ENCODE peak calls at places on chromosomes 4 and X, in five cellular contexts. One of them, this sample, is unnamed.

GRCh38 chr4:152327606-152328453 is 208.1 kb downstream of the FBXW7 start:
- DNase-seq in stomach: no peak
- DNase-seq in upper lobe of right lung: no peak
- DNase-seq in HFF-Myc: no peak
- DNase-seq in choroid plexus epithelial cell: no peak
- DNase-seq in this sample: no peak

GRCh38 chr4:92791876-92792490 is 488.2 kb downstream of the GRID2 start:
- DNase-seq in stomach: no peak
- DNase-seq in upper lobe of right lung: no peak
- DNase-seq in HFF-Myc: no peak
- DNase-seq in choroid plexus epithelial cell: no peak
- DNase-seq in this sample: no peak

GRCh38 chr4:113758361-113758760 is 3.2 kb downstream of the CAMK2D start:
- DNase-seq in stomach: no peak
- DNase-seq in upper lobe of right lung: no peak
- DNase-seq in HFF-Myc: peak
- DNase-seq in choroid plexus epithelial cell: peak
- DNase-seq in this sample: no peak

GRCh38 chrX:150842198-150842553 is 56.3 kb downstream of the CD99L2 start:
- DNase-seq in stomach: no peak
- DNase-seq in upper lobe of right lung: no peak
- DNase-seq in HFF-Myc: no peak
- DNase-seq in choroid plexus epithelial cell: no peak
- DNase-seq in this sample: no peak

GRCh38 chr4:169621754-169622481 is 1.5 kb downstream of the CLCN3 start:
- DNase-seq in stomach: no peak
- DNase-seq in upper lobe of right lung: no peak
- DNase-seq in HFF-Myc: no peak
- DNase-seq in choroid plexus epithelial cell: peak
- DNase-seq in this sample: no peak

GRCh38 chrX:31223817-31224216 is 152.0 kb upstream of the FTHL17 start:
- DNase-seq in stomach: no peak
- DNase-seq in upper lobe of right lung: no peak
- DNase-seq in HFF-Myc: no peak
- DNase-seq in choroid plexus epithelial cell: peak
- DNase-seq in this sample: no peak

GRCh38 chr4:68808060-68808459 is 7.7 kb upstream of the UGT2B10 start:
- DNase-seq in stomach: no peak
- DNase-seq in upper lobe of right lung: no peak
- DNase-seq in HFF-Myc: no peak
- DNase-seq in choroid plexus epithelial cell: no peak
- DNase-seq in this sample: no peak

GRCh38 chr4:156829194-156829593 is 142.4 kb downstream of the PDGFC start:
- DNase-seq in stomach: no peak
- DNase-seq in upper lobe of right lung: no peak
- DNase-seq in HFF-Myc: no peak
- DNase-seq in choroid plexus epithelial cell: peak
- DNase-seq in this sample: no peak

GRCh38 chrX:119398587-119398973 is 556 bp upstream of the SLC25A43 start:
- DNase-seq in stomach: no peak
- DNase-seq in upper lobe of right lung: no peak
- DNase-seq in HFF-Myc: no peak
- DNase-seq in choroid plexus epithelial cell: no peak
- DNase-seq in this sample: no peak

GRCh38 chr4:71187399-71188196 is 151.2 kb upstream of the SLC4A4 start:
- DNase-seq in stomach: peak
- DNase-seq in upper lobe of right lung: peak
- DNase-seq in HFF-Myc: no peak
- DNase-seq in choroid plexus epithelial cell: no peak
- DNase-seq in this sample: no peak

GRCh38 chr4:182832352-182833120 is 84.7 kb downstream of the DCTD start:
- DNase-seq in stomach: no peak
- DNase-seq in upper lobe of right lung: no peak
- DNase-seq in HFF-Myc: no peak
- DNase-seq in choroid plexus epithelial cell: no peak
- DNase-seq in this sample: no peak

DNA sequence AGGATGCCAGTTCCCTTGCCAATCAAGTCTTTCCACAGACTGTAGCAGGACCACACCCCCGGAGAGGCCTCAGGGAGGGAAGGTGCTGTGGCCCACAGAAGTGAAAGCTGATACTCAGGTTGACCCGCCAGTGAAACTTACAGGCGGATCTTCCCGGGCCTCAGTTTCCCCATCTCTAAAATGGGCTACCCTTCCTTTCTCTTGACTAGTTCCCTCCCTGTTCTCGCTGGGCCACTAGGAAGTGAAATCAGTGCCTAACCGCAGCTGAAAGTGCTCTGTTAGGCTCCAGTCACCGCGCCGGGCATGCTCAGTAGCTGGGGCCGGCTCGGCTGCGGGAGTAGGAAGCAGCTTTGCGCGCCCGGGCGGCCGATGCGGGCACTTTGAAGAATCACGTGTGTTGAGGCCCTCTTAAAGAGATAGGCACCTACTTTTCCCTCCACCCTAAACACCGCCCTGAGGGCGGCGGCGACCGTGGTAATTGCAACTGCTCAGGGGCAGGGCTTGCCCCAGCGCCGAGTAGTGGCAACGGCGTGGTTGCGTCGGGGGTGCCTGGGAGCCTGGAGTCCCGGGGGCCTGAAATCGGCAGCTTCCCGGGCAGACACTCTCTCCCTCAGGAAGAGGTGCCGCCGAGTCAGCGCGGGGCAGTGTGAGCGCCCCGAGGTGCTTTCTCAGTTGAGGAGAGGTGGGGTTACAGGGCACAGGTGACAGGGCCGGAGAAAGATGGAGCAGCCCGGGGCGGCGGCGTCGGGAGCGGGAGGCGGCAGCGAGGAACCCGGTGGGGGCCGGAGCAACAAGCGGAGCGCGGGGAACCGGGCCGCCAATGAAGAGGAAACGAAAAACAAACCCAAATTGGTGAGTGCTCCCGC is at the start of gene DIAPH2:
- DNase-seq in stomach: peak
- DNase-seq in upper lobe of right lung: peak
- DNase-seq in HFF-Myc: no peak
- DNase-seq in choroid plexus epithelial cell: peak
- DNase-seq in this sample: no peak
- TF ChIP-seq CTCF in stomach: peak
- TF ChIP-seq CTCF in upper lobe of right lung: peak
- TF ChIP-seq CTCF in HFF-Myc: no peak
- TF ChIP-seq CTCF in choroid plexus epithelial cell: peak
- TF ChIP-seq CTCF in this sample: peak

GRCh38 chr4:63524764-63525163 is 884.5 kb downstream of the TECRL start:
- DNase-seq in stomach: no peak
- DNase-seq in upper lobe of right lung: no peak
- DNase-seq in HFF-Myc: no peak
- DNase-seq in choroid plexus epithelial cell: no peak
- DNase-seq in this sample: no peak

GRCh38 chr4:63529581-63529980 is 879.7 kb downstream of the TECRL start:
- DNase-seq in stomach: no peak
- DNase-seq in upper lobe of right lung: no peak
- DNase-seq in HFF-Myc: no peak
- DNase-seq in choroid plexus epithelial cell: no peak
- DNase-seq in this sample: no peak

GRCh38 chr4:63526251-63526650 is 883.0 kb downstream of the TECRL start:
- DNase-seq in stomach: no peak
- DNase-seq in upper lobe of right lung: no peak
- DNase-seq in HFF-Myc: no peak
- DNase-seq in choroid plexus epithelial cell: no peak
- DNase-seq in this sample: no peak

GRCh38 chr4:63528592-63528991 is 880.7 kb downstream of the TECRL start:
- DNase-seq in stomach: no peak
- DNase-seq in upper lobe of right lung: no peak
- DNase-seq in HFF-Myc: no peak
- DNase-seq in choroid plexus epithelial cell: peak
- DNase-seq in this sample: no peak
- TF ChIP-seq CTCF in stomach: no peak
- TF ChIP-seq CTCF in upper lobe of right lung: no peak
- TF ChIP-seq CTCF in HFF-Myc: no peak
- TF ChIP-seq CTCF in choroid plexus epithelial cell: no peak
- TF ChIP-seq CTCF in this sample: peak

GRCh38 chr4:125280892-125281403 is 33.8 kb upstream of the FAT4 start:
- DNase-seq in stomach: no peak
- DNase-seq in upper lobe of right lung: peak
- DNase-seq in HFF-Myc: no peak
- DNase-seq in choroid plexus epithelial cell: no peak
- DNase-seq in this sample: peak
- TF ChIP-seq CTCF in stomach: no peak
- TF ChIP-seq CTCF in upper lobe of right lung: no peak
- TF ChIP-seq CTCF in HFF-Myc: no peak
- TF ChIP-seq CTCF in choroid plexus epithelial cell: no peak
- TF ChIP-seq CTCF in this sample: no peak

DNA sequence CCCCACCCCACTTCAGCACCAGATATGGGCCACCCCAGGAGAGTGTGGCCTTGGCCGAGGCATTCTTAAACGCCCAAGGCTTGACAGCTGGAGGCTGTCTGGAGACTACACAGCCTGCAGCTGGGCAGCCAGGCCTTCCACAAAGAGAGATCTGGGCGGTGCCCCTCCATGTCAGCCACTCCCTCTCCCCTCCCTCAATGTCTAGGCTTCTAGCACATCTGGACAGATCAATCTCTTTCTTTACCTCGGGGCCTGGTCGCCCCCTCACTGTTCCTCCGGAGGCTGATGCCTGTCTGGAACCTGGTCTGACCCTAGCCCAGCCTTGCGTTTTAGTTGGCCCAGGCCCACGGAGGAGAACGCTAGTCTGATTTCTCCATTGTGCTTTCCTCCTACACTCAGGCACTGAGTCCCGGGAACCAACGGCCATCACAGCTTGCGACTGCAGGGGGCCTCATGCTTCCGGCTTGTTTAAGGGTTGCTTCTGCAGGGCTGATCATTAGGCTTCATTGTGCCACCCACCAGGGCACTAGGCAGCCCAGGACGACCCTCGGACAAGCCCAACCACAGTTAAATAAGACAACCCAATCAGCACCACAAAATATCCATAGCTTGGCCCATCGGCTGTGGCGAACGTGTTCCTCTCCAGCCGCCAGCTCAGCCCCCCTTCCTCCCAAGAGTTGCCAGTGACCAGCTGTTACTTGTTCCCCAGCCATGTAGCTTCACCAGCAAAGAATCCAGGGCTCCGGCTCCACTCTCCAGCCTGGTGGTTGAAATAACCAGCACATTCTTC is 200.6 kb downstream of the BCOR start:
- DNase-seq in stomach: no peak
- DNase-seq in upper lobe of right lung: no peak
- DNase-seq in HFF-Myc: no peak
- DNase-seq in choroid plexus epithelial cell: peak
- DNase-seq in this sample: no peak
- TF ChIP-seq CTCF in stomach: no peak
- TF ChIP-seq CTCF in upper lobe of right lung: peak
- TF ChIP-seq CTCF in HFF-Myc: no peak
- TF ChIP-seq CTCF in choroid plexus epithelial cell: peak
- TF ChIP-seq CTCF in this sample: peak

DNA sequence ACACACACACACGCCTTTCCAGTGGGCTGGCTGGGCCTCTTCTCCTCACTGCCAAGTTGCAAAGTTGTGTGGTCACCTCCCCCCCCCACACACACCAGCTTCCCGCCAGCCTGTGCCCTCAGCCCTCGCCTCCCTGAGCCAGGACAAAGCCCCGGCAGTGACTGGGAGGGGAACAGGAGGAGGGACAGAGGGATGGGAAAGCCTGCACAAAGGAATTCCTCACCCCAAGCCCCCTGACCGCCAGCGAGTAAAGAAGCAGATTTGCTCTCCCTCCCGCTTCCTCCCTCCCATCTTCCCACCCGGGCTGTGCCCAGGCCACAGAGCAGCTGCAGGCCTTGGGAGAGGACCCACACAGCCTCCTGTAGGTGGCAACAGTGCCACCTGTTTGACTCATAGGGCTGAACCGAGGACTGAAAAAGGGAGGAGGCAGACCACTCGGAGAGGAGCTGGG is at the start of gene GDPD2:
- DNase-seq in stomach: peak
- DNase-seq in upper lobe of right lung: no peak
- DNase-seq in HFF-Myc: no peak
- DNase-seq in choroid plexus epithelial cell: no peak
- DNase-seq in this sample: no peak
- TF ChIP-seq CTCF in stomach: peak
- TF ChIP-seq CTCF in upper lobe of right lung: no peak
- TF ChIP-seq CTCF in HFF-Myc: peak
- TF ChIP-seq CTCF in choroid plexus epithelial cell: peak
- TF ChIP-seq CTCF in this sample: peak

GRCh38 chrX:113514906-113515305 is 674.3 kb upstream of the AMOT start:
- DNase-seq in stomach: no peak
- DNase-seq in upper lobe of right lung: no peak
- DNase-seq in HFF-Myc: no peak
- DNase-seq in choroid plexus epithelial cell: no peak
- DNase-seq in this sample: no peak

GRCh38 chrX:113510586-113510985 is 670.0 kb upstream of the AMOT start:
- DNase-seq in stomach: no peak
- DNase-seq in upper lobe of right lung: no peak
- DNase-seq in HFF-Myc: no peak
- DNase-seq in choroid plexus epithelial cell: no peak
- DNase-seq in this sample: no peak

DNA sequence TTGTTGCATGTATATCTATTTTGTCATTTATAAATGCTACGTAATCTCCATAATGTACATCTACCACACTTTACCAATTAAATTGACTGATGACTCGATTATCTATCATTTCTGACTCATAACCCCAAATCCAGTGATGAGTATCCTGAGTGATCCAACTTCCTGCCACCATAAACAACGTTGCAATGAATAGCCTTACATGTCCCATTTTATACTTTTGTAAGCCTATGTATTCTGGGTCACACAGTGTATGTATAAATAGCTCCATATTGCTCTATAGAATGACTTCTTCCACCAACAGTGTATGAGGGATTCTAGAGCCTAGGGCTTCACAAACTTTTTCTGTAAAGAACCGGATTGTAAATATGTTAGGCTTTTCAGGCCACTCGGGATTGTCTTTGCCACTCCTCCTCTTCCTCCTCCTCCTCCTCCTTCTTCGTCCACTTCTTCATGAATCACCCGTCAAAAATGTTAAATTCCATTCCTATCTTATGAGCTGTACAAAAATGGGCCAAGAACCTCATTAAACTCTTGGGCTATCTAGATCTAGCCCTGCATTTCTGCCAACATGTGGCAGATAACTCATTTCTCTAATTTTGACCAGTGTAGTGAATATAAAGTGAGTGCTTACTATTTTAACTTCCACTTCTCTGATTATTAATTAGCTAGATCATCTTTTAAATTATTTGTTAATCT is 672.2 kb upstream of the AMOT start:
- DNase-seq in stomach: no peak
- DNase-seq in upper lobe of right lung: no peak
- DNase-seq in HFF-Myc: no peak
- DNase-seq in choroid plexus epithelial cell: peak
- DNase-seq in this sample: no peak
- TF ChIP-seq CTCF in stomach: no peak
- TF ChIP-seq CTCF in upper lobe of right lung: no peak
- TF ChIP-seq CTCF in HFF-Myc: no peak
- TF ChIP-seq CTCF in choroid plexus epithelial cell: no peak
- TF ChIP-seq CTCF in this sample: no peak

This sample was measured in chondrocyte.